ENCODE peak calls at places on chromosomes 13 and 19, in ten cellular contexts. M, C, J, W, A, E, Q, U, G and K are unnamed samples.

GRCh38 chr13:113936166-113936565 is 37.7 kb downstream of the C13orf46 start:
- DNase-seq in U (no peak), G (no peak), Q (no peak), J (no peak), W (no peak), M (no peak), A (no peak), C (no peak), E (no peak), K (no peak)

GRCh38 chr13:97879646-97880297 is 73.7 kb upstream of the IPO5 start:
- DNase-seq in W (no peak), E (peak; percentile 96), U (peak; percentile 77), J (peak; percentile 47), C (peak; percentile 82), G (no peak), A (no peak), Q (no peak), M (peak; percentile 83), K (no peak)

GRCh38 chr19:1632462-1633268 is 19.8 kb downstream of the TCF3 start:
- DNase-seq in M (no peak), E (no peak), W (no peak), C (no peak), A (no peak), G (no peak), J (no peak), Q (no peak), U (no peak), K (peak; percentile 94)

GRCh38 chr13:106714271-106714670 is 146.3 kb upstream of the ARGLU1 start:
- DNase-seq in E (no peak), U (no peak), G (no peak), J (no peak), A (no peak), W (no peak), C (no peak), M (no peak), Q (no peak), K (no peak)

GRCh38 chr13:94706854-94707399 is 5.4 kb downstream of the SOX21 start:
- DNase-seq in U (no peak), J (no peak), G (no peak), Q (no peak), E (no peak), A (peak; percentile 44), M (no peak), C (no peak), W (no peak), K (peak; percentile 34)

GRCh38 chr13:39039033-39039432 is 777 bp downstream of the NHLRC3 start:
- DNase-seq in J (no peak), C (no peak), M (no peak), Q (no peak), W (no peak), G (no peak), E (no peak), A (no peak), U (no peak), K (no peak)

GRCh38 chr19:35773020-35773809 is 2.1 kb upstream of the ARHGAP33 start:
- DNase-seq in C (no peak), G (no peak), J (peak; percentile 77), M (no peak), Q (no peak), A (no peak), U (no peak), E (no peak), W (peak; percentile 53), K (no peak)

GRCh38 chr13:47215741-47216140 is 318.9 kb upstream of the HTR2A start:
- DNase-seq in W (no peak), J (peak; percentile 29), G (no peak), U (peak; percentile 63), C (peak; percentile 88), Q (no peak), M (peak; percentile 85), E (peak; percentile 38), A (no peak), K (no peak)

GRCh38 chr13:75803175-75803611 is 167.1 kb downstream of the LMO7 start:
- DNase-seq in A (no peak), U (no peak), Q (no peak), G (no peak), W (no peak), J (no peak), C (no peak), E (no peak), M (no peak), K (no peak)

GRCh38 chr13:21850013-21851006 is 179.4 kb downstream of the FGF9 start:
- DNase-seq in Q (no peak), J (no peak), W (no peak), C (no peak), G (no peak), U (no peak), E (no peak), A (no peak), M (no peak), K (no peak)

GRCh38 chr19:38663957-38664502 is 16.6 kb downstream of the ACTN4 start:
- DNase-seq in G (no peak), Q (no peak), M (no peak), A (peak; percentile 71), J (no peak), U (no peak), W (no peak), E (no peak), C (no peak), K (peak; percentile 58)

GRCh38 chr13:24683833-24684599 is 3.8 kb downstream of the ATP12A start:
- DNase-seq in U (no peak), Q (peak; percentile 66), E (peak; percentile 79), A (peak; percentile 13), C (peak; percentile 29), G (peak; percentile 34), M (no peak), W (peak; percentile 29), J (no peak), K (peak; percentile 46)

GRCh38 chr19:37928527-37929286 is 21.7 kb downstream of the SIPA1L3 start:
- DNase-seq in C (no peak), Q (no peak), J (no peak), E (no peak), A (no peak), W (peak; percentile 39), U (no peak), M (no peak), G (peak; percentile 87), K (no peak)

GRCh38 chr19:55700813-55701212 is 25.8 kb downstream of the EPN1 start:
- DNase-seq in Q (no peak), J (no peak), U (no peak), C (no peak), W (no peak), A (no peak), M (no peak), G (no peak), E (no peak), K (no peak)

GRCh38 chr19:10836478-10837325 is 690 bp upstream of the TMED1 start:
- DNase-seq in G (no peak), U (no peak), M (no peak), C (no peak), A (peak; percentile 84), Q (peak; percentile 74), E (peak; percentile 90), J (no peak), W (peak; percentile 97), K (peak; percentile 93)